ENCODE peak calls at places on chromosomes 7 and 10, in four cellular contexts. S is transverse colon, B is stomach, H is suprapubic skin. X is an unnamed sample. For H3K4me1, the result is how much of the 10 kb centered on the place peaks cover.

GRCh38 chr7:18200855-18201254 is 173.2 kb upstream of the PRPS1L1 start:
- DNase-seq in S (no peak), B (no peak), H (no peak), X (no peak)

GRCh38 chr10:117896517-117896916 is 150.2 kb downstream of the RAB11FIP2 start:
- DNase-seq in S (no peak), B (no peak), H (no peak), X (peak)

GRCh38 chr7:83159731-83160130 is 3.0 kb downstream of the PCLO start:
- DNase-seq in S (no peak), B (no peak), H (no peak), X (no peak)

GRCh38 chr10:86668297-86669165 is at the start of gene LDB3:
- DNase-seq in S (peak), B (peak), H (no peak), X (no peak)

GRCh38 chr10:60707841-60708240 is 70.4 kb upstream of the CDK1 start:
- DNase-seq in S (peak), B (no peak), H (no peak), X (no peak)

GRCh38 chr7:111012152-111012551 is 78.8 kb upstream of the LRRN3 start:
- DNase-seq in S (no peak), B (no peak), H (no peak), X (no peak)

GRCh38 chr7:132345730-132346129 is 230.5 kb downstream of the PLXNA4 start:
- DNase-seq in S (no peak), B (no peak), H (no peak), X (no peak)

GRCh38 chr7:64667311-64667710 is 1.4 kb downstream of the ZNF107 start:
- DNase-seq in S (no peak), B (no peak), H (no peak), X (no peak)

GRCh38 chr10:121771957-121772356 is 155.9 kb downstream of the ATE1 start:
- DNase-seq in S (no peak), B (no peak), H (no peak), X (no peak)

GRCh38 chr10:2949948-2950354 is 117.4 kb upstream of the PFKP start:
- DNase-seq in S (no peak), B (no peak), H (no peak), X (no peak)

GRCh38 chr7:158759245-158759614 is 54.6 kb upstream of the NCAPG2 start:
- DNase-seq in S (no peak), B (no peak), H (no peak), X (no peak)

GRCh38 chr7:111873963-111874693 is 311.8 kb upstream of the IMMP2L start:
- DNase-seq in S (no peak), B (no peak), H (no peak), X (no peak)

GRCh38 chr7:93717217-93717900 is 142.8 kb upstream of the CALCR start:
- DNase-seq in S (no peak), B (no peak), H (no peak), X (no peak)

GRCh38 chr7:38673795-38674194 is 42.6 kb upstream of the AMPH start:
- DNase-seq in S (no peak), B (no peak), H (no peak), X (no peak)

GRCh38 chr7:92833766-92834605 is 2.4 kb downstream of the CDK6 start:
- DNase-seq in S (peak), B (peak), H (peak), X (peak)

GRCh38 chr10:7192831-7193348 is 217.9 kb downstream of the SFMBT2 start:
- DNase-seq in S (no peak), B (no peak), H (no peak), X (no peak)

GRCh38 chr7:105010538-105011523 is 3.2 kb upstream of the KMT2E start:
- DNase-seq in S (no peak), B (no peak), H (no peak), X (no peak)

GRCh38 chr7:41232086-41232485 is 470.8 kb downstream of the INHBA start:
- DNase-seq in S (no peak), B (no peak), H (no peak), X (no peak)

GRCh38 chr7:50791921-50792341 is 9.2 kb upstream of the GRB10 start:
- DNase-seq in S (no peak), B (no peak), H (no peak), X (no peak)

GRCh38 chr10:22992075-22992474 is 64.2 kb downstream of the ARMC3 start:
- DNase-seq in S (no peak), B (no peak), H (no peak), X (no peak)

GRCh38 chr10:5043716-5044115 is 40.1 kb upstream of the AKR1C2 start:
- DNase-seq in S (peak), B (peak), H (peak), X (no peak)

DNA sequence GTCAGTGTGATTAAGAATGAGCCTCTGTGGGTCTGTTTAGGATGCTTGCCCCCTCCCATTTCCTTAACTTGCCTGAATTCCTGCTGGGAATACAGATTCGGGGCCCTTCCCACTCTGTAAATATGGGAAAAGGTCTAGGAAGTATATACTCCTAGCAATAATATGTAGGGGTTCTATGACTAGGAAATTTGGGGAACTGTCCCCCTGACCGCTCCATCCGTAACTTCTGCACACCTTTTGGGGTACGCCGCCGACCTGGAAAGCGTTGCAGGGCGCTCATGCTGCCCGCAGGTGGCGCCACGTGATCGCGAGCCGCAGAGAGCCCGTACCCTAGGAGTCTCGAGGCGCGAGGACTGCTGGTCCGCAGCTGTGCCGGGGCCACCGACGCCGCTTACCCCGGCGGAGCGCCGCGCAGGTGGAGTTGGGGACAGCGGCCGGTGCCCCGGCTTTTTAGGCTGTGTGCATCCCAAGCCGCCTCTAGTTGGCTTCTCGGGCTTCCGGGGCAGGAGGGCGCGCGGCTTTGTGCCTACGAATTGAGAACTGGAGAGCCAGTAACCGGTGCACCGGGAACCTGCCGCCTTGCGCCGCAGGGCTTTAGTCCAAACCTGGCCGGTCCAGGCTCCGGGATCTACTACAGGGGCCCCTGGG is 656 bp upstream of the CNNM2 start:
- DNase-seq in S (peak), B (peak), H (peak), X (peak)
- TF ChIP-seq POLR2A in S (no peak), B (no peak), H (no peak), X (no peak)

DNA sequence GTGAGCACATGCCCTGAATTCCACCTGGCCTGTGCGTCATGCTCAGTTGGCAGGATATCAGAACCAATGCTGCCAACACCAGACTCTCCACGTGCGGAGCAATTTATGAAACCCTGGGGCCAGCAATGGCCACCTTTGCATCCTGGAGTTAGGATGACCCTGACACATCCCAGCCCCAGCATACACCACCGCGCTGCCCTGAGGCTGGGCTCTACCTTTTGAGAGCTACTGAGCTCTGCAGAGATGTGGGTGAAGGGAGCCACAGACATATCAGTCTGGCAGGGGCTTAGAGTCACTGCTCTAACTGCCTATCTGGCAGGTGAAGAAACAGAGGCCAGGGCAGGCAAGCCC is 41.9 kb downstream of the SYPL1 start:
- DNase-seq in S (no peak), B (peak), H (no peak), X (no peak)
- H3K4me1 ChIP-seq in S (half or more), B (under half), H (half or more), X (under half)

GRCh38 chr10:112952282-112952991 is 2.4 kb downstream of the TCF7L2 start:
- DNase-seq in S (peak), B (no peak), H (peak), X (peak)

GRCh38 chr10:112951349-112952281 is 1.6 kb downstream of the TCF7L2 start:
- DNase-seq in S (peak), B (peak), H (peak), X (peak)

GRCh38 chr10:112950714-112951348 is 784 bp downstream of the TCF7L2 start:
- DNase-seq in S (peak), B (no peak), H (peak), X (peak)

GRCh38 chr10:112949128-112949823 is 771 bp upstream of the TCF7L2 start:
- DNase-seq in S (peak), B (no peak), H (no peak), X (no peak)

GRCh38 chr10:112949875-112950507 is at the start of gene TCF7L2:
- DNase-seq in S (peak), B (peak), H (peak), X (peak)
- TF ChIP-seq POLR2A in S (peak), B (peak), H (no peak), X (peak)

GRCh38 chr10:77419979-77420378 is 217.6 kb downstream of the KCNMA1 start:
- DNase-seq in S (no peak), B (no peak), H (no peak), X (no peak)

GRCh38 chr10:77424257-77424656 is 213.4 kb downstream of the KCNMA1 start:
- DNase-seq in S (no peak), B (no peak), H (no peak), X (no peak)

GRCh38 chr10:77421576-77421975 is 216.0 kb downstream of the KCNMA1 start:
- DNase-seq in S (no peak), B (no peak), H (no peak), X (no peak)

GRCh38 chr10:77420942-77421523 is 216.6 kb downstream of the KCNMA1 start:
- DNase-seq in S (no peak), B (no peak), H (no peak), X (no peak)

DNA sequence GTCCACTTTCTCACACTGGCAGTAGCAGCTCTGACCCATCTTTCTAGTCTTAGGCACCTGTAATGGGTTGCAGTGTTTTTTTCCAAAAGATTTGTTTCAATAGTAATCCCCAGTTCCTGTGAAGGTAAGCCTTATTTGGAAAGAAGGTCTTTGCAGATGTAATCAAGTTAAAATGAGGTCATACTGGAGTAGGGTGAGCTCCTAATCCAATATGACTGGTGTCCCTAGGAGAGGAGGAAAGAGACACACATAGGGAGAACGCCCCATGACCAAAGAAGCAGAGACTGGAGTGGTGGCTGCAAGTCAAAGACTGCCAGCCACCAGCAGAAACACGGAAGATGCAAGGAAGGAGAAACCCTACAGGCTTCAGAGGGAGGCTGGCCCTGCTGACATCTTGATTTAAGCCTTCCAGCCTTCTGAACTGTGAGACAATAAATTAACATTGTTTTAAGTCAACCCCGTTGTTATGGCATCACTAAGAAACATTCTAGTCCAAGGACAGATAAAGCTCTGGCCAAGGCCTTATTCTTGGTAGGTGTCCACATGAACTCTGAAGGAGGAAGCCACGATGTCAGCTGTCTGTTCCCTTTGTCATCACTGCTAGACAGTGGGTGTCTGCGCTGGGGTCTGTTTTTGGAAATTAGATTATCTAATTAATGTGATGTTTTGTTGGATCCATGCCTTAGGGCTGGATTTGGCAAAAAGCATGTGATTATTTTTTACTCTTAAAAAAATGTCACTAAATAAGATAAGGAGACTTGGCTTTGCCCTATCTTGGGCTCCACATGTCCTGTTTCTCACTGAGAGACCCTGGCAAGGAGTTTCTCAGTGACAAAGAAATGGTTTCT is 214.9 kb downstream of the KCNMA1 start:
- DNase-seq in S (no peak), B (no peak), H (no peak), X (peak)
- H3K4me1 ChIP-seq in S (under half), B (under half), H (under half), X (under half)

GRCh38 chr10:21481407-21481806 is 44.1 kb downstream of the SKIDA1 start:
- DNase-seq in S (no peak), B (no peak), H (no peak), X (no peak)
- TF ChIP-seq POLR2A in S (no peak), B (no peak), H (no peak), X (no peak)

DNA sequence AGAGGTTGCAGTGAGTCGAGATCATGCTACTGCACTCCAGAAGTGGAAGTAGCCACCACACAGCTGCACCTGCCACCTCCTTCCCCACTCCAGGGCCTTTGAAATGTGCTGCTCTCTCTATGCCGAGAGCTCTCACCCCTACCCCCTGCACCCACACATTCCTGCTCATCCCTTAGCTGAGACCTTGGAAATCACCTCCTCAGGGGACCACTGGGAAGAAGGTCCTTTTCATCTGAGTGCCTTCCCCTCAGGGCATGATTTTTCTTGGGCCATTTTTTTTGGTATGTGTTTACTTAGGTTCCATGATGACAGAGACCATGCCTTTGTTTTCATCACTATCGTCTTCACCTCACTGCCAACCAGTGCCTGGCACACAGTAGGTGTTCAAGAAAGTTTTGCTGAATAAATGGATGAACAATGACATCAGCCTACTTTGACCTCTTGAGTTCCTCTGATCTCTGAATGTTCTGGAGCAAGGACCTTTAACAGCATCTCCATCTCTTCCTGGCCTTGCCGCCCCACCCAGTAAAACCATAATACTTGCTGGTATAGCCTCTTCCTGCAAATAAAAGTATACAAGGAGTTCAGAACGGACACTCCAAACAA is 166.6 kb upstream of the KLF14 start:
- DNase-seq in S (no peak), B (no peak), H (no peak), X (no peak)
- H3K4me1 ChIP-seq in S (half or more), B (half or more), H (half or more), X (under half)

GRCh38 chr7:604038-604883 is 84.6 kb upstream of the PDGFA start:
- DNase-seq in S (peak), B (peak), H (peak), X (peak)
- TF ChIP-seq POLR2A in S (peak), B (no peak), H (no peak), X (no peak)

GRCh38 chr7:149171894-149172533 is 23.3 kb upstream of the ZNF282 start:
- DNase-seq in S (no peak), B (no peak), H (no peak), X (no peak)
- H3K4me1 ChIP-seq in S (under half), B (under half), H (under half), X (under half)

GRCh38 chr7:142602183-142602582 is 147.1 kb upstream of the PRSS1 start:
- DNase-seq in S (no peak), B (no peak), H (no peak), X (no peak)
- TF ChIP-seq POLR2A in S (no peak), B (no peak), H (no peak), X (no peak)

DNA sequence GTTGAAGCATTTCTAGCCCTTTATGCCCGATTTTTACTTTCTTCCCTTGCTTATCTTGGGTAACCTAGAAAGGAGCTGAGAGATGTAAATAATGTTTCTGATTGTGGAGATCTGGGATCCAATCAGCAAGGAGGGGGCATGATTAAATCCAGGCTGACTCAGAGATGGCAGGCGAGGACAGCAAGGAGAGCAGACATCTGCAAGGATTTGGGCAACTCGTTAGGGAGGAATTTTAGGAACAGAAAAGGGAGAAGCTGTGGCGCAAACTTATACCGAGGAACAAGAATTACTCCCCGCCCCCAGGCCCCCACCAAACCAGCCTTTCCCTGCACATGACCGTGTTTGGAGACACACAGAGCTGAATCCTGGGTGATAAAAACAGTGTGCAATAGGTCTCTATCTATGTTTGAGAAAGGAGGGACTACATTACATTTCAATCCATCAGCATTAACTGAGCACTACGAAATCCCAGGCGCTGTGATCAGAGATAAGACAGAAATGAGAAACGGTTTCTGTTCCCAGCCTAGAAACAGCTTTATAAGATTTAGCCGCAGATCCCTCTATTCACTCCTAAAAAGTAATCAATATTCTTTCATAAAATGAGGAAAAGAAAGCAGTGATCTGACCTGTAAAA is 37.0 kb upstream of the RAPGEF5 start:
- DNase-seq in S (no peak), B (no peak), H (no peak), X (no peak)
- H3K4me1 ChIP-seq in S (under half), B (under half), H (under half), X (under half)